ENCODE peak calls at places on chromosomes 11 and 22, in five cellular contexts. Y is pancreas, R is colonic mucosa, I is Ammon's horn, D is HTR-8/SVneo. K is an unnamed sample.

GRCh38 chr22:27930246-27931060 is 11.4 kb upstream of the PITPNB start:
- DNase-seq in Y (no peak), D (no peak), I (no peak), R (no peak), K (no peak)

GRCh38 chr22:20998411-20999336 is 3.2 kb downstream of the THAP7 start:
- DNase-seq in Y (no peak), D (no peak), I (no peak), R (no peak), K (no peak)

GRCh38 chr11:45022294-45023064 is 71.8 kb upstream of the TP53I11 start:
- DNase-seq in R (no peak), D (no peak), I (no peak), Y (no peak), K (no peak)

GRCh38 chr11:128830290-128830813 is 36.7 kb downstream of the KCNJ1 start:
- DNase-seq in R (no peak), Y (no peak), D (no peak), I (no peak), K (no peak)

GRCh38 chr11:60915250-60915914 is 1.4 kb downstream of the TMEM109 start:
- DNase-seq in Y (peak; percentile 78), I (peak; percentile 63), D (no peak), R (peak; percentile 72), K (peak; percentile 67)

GRCh38 chr11:108669261-108669660 is 4.4 kb downstream of the DDX10 start:
- DNase-seq in I (no peak), D (no peak), R (no peak), Y (no peak), K (no peak)

GRCh38 chr22:17366830-17367229 is 2.4 kb upstream of the CECR2 start:
- DNase-seq in R (peak; percentile 31), I (peak; percentile 67), D (no peak), Y (no peak), K (no peak)

GRCh38 chr11:60971520-60971919 is at the start of gene CD6:
- DNase-seq in I (no peak), D (no peak), R (no peak), Y (peak; percentile 40), K (no peak)

GRCh38 chr11:46243796-46244109 is 33.7 kb upstream of the CREB3L1 start:
- DNase-seq in D (no peak), I (no peak), Y (no peak), R (no peak), K (no peak)

GRCh38 chr11:74444173-74444832 is 23.0 kb downstream of the KCNE3 start:
- DNase-seq in R (peak; percentile 53), D (no peak), I (no peak), Y (no peak), K (no peak)

GRCh38 chr22:49569286-49570031 is 258.2 kb downstream of the BRD1 start:
- DNase-seq in Y (peak; percentile 45), D (no peak), I (no peak), R (no peak), K (no peak)

GRCh38 chr11:113401718-113402117 is 14.1 kb downstream of the ANKK1 start:
- DNase-seq in I (peak; percentile 72), Y (peak; percentile 72), R (peak; percentile 65), D (peak; percentile 83), K (peak; percentile 64)

GRCh38 chr11:72840780-72841179 is 26.6 kb downstream of the ATG16L2 start:
- DNase-seq in R (no peak), Y (no peak), I (no peak), D (peak; percentile 53), K (no peak)

GRCh38 chr11:113655771-113656170 is 50.3 kb downstream of the TMPRSS5 start:
- DNase-seq in D (no peak), I (no peak), Y (no peak), R (no peak), K (no peak)

GRCh38 chr11:9803685-9804413 is 140.0 kb downstream of the SWAP70 start:
- DNase-seq in Y (no peak), I (no peak), D (no peak), R (no peak), K (no peak)

GRCh38 chr11:22666320-22666699 is at the start of gene GAS2:
- DNase-seq in D (no peak), I (no peak), Y (no peak), R (no peak), K (no peak)

GRCh38 chr11:73464347-73464746 is 88.1 kb downstream of the RELT start:
- DNase-seq in D (no peak), Y (no peak), I (no peak), R (no peak), K (no peak)

GRCh38 chr11:45017329-45017728 is 66.6 kb upstream of the TP53I11 start:
- DNase-seq in I (no peak), D (no peak), R (no peak), Y (no peak), K (no peak)

GRCh38 chr11:70331901-70332300 is 61.4 kb downstream of the PPFIA1 start:
- DNase-seq in D (no peak), R (no peak), Y (no peak), I (peak; percentile 82), K (no peak)

GRCh38 chr11:8765294-8765693 is 82.7 kb downstream of the RPL27A start:
- DNase-seq in Y (no peak), R (no peak), D (peak; percentile 30), I (no peak), K (no peak)

GRCh38 chr11:17579451-17579850 is 32.4 kb downstream of the OTOG start:
- DNase-seq in I (no peak), D (no peak), R (peak; percentile 15), Y (no peak), K (no peak)

GRCh38 chr22:20741634-20742581 is 32.0 kb upstream of the SERPIND1 start:
- DNase-seq in R (peak; percentile 41), Y (no peak), I (no peak), D (peak; percentile 27), K (peak; percentile 34)

GRCh38 chr11:69801513-69802335 is 17.5 kb downstream of the FGF3 start:
- DNase-seq in Y (peak; percentile 68), I (no peak), R (peak; percentile 30), D (peak; percentile 63), K (peak; percentile 28)

GRCh38 chr22:22687638-22688500 is 43.5 kb downstream of the GGTLC2 start:
- DNase-seq in I (peak; percentile 74), Y (peak; percentile 32), R (peak; percentile 48), D (no peak), K (no peak)

GRCh38 chr22:27108425-27109114 is 451.2 kb downstream of the MIAT start:
- DNase-seq in I (no peak), D (no peak), Y (peak; percentile 62), R (no peak), K (peak; percentile 39)

GRCh38 chr22:20237480-20238440 is 30.4 kb downstream of the RTN4R start:
- DNase-seq in I (no peak), R (no peak), Y (no peak), D (no peak), K (no peak)

GRCh38 chr11:57276169-57276854 is 39.3 kb upstream of the APLNR start:
- DNase-seq in D (no peak), Y (no peak), R (no peak), I (no peak), K (no peak)

GRCh38 chr22:40965936-40966557 is 14.9 kb downstream of the RBX1 start:
- DNase-seq in Y (no peak), D (no peak), I (no peak), R (no peak), K (no peak)

GRCh38 chr22:48758021-48758561 is 1069.6 kb downstream of the BRD1 start:
- DNase-seq in Y (no peak), D (no peak), I (no peak), R (no peak), K (no peak)

GRCh38 chr11:47330002-47330911 is 22.2 kb downstream of the MYBPC3 start:
- DNase-seq in R (no peak), I (no peak), D (no peak), Y (no peak), K (no peak)

K was measured in left colon.